ENCODE peak calls at places on chromosomes 7 and 10, in nine cellular contexts. One of them, this sample, is unnamed.

GRCh38 chr7:149865437-149865836 is 8.3 kb upstream of the ATP6V0E2 start:
- DNase-seq in GM04503: no peak
- DNase-seq in CD4-positive, alpha-beta memory T cell: peak
- DNase-seq in RPMI7951: no peak
- DNase-seq in cardiac fibroblast: peak
- DNase-seq in NCI-H460: no peak
- DNase-seq in NCI-H1092 treated with DMSO at 0.1 percent for 48 hours: no peak
- DNase-seq in heart right ventricle: no peak
- DNase-seq in D341Med: no peak
- DNase-seq in this sample: peak

GRCh38 chr7:152522551-152522950 is 86.7 kb upstream of the KMT2C start:
- DNase-seq in GM04503: no peak
- DNase-seq in CD4-positive, alpha-beta memory T cell: no peak
- DNase-seq in RPMI7951: no peak
- DNase-seq in cardiac fibroblast: peak
- DNase-seq in NCI-H460: no peak
- DNase-seq in NCI-H1092 treated with DMSO at 0.1 percent for 48 hours: peak
- DNase-seq in heart right ventricle: no peak
- DNase-seq in D341Med: peak
- DNase-seq in this sample: no peak

GRCh38 chr7:151595702-151596340 is 76.1 kb upstream of the RHEB start:
- DNase-seq in GM04503: no peak
- DNase-seq in CD4-positive, alpha-beta memory T cell: no peak
- DNase-seq in RPMI7951: no peak
- DNase-seq in cardiac fibroblast: no peak
- DNase-seq in NCI-H460: no peak
- DNase-seq in NCI-H1092 treated with DMSO at 0.1 percent for 48 hours: no peak
- DNase-seq in heart right ventricle: no peak
- DNase-seq in D341Med: no peak
- DNase-seq in this sample: no peak

GRCh38 chr7:135650831-135651573 is 11.3 kb upstream of the STMP1 start:
- DNase-seq in GM04503: peak
- DNase-seq in CD4-positive, alpha-beta memory T cell: no peak
- DNase-seq in RPMI7951: no peak
- DNase-seq in cardiac fibroblast: peak
- DNase-seq in NCI-H460: no peak
- DNase-seq in NCI-H1092 treated with DMSO at 0.1 percent for 48 hours: no peak
- DNase-seq in heart right ventricle: no peak
- DNase-seq in D341Med: no peak
- DNase-seq in this sample: peak

GRCh38 chr7:79461660-79462059 is 8.2 kb upstream of the MAGI2 start:
- DNase-seq in GM04503: no peak
- DNase-seq in CD4-positive, alpha-beta memory T cell: no peak
- DNase-seq in RPMI7951: peak
- DNase-seq in cardiac fibroblast: peak
- DNase-seq in NCI-H460: peak
- DNase-seq in NCI-H1092 treated with DMSO at 0.1 percent for 48 hours: no peak
- DNase-seq in heart right ventricle: no peak
- DNase-seq in D341Med: no peak
- DNase-seq in this sample: peak

GRCh38 chr10:100837300-100837699 is 75.5 kb upstream of the SLF2 start:
- DNase-seq in GM04503: no peak
- DNase-seq in CD4-positive, alpha-beta memory T cell: no peak
- DNase-seq in RPMI7951: no peak
- DNase-seq in cardiac fibroblast: no peak
- DNase-seq in NCI-H460: no peak
- DNase-seq in NCI-H1092 treated with DMSO at 0.1 percent for 48 hours: no peak
- DNase-seq in heart right ventricle: no peak
- DNase-seq in D341Med: no peak
- DNase-seq in this sample: no peak

GRCh38 chr10:69730251-69731156 is 71.2 kb upstream of the COL13A1 start:
- DNase-seq in GM04503: no peak
- DNase-seq in CD4-positive, alpha-beta memory T cell: no peak
- DNase-seq in RPMI7951: peak
- DNase-seq in cardiac fibroblast: peak
- DNase-seq in NCI-H460: no peak
- DNase-seq in NCI-H1092 treated with DMSO at 0.1 percent for 48 hours: no peak
- DNase-seq in heart right ventricle: peak
- DNase-seq in D341Med: no peak
- DNase-seq in this sample: no peak

GRCh38 chr7:5360451-5360850 is 63.2 kb downstream of the TNRC18 start:
- DNase-seq in GM04503: no peak
- DNase-seq in CD4-positive, alpha-beta memory T cell: no peak
- DNase-seq in RPMI7951: no peak
- DNase-seq in cardiac fibroblast: no peak
- DNase-seq in NCI-H460: no peak
- DNase-seq in NCI-H1092 treated with DMSO at 0.1 percent for 48 hours: no peak
- DNase-seq in heart right ventricle: no peak
- DNase-seq in D341Med: no peak
- DNase-seq in this sample: no peak

GRCh38 chr7:41814888-41815287 is 112.0 kb upstream of the INHBA start:
- DNase-seq in GM04503: no peak
- DNase-seq in CD4-positive, alpha-beta memory T cell: no peak
- DNase-seq in RPMI7951: no peak
- DNase-seq in cardiac fibroblast: no peak
- DNase-seq in NCI-H460: no peak
- DNase-seq in NCI-H1092 treated with DMSO at 0.1 percent for 48 hours: no peak
- DNase-seq in heart right ventricle: no peak
- DNase-seq in D341Med: no peak
- DNase-seq in this sample: no peak

GRCh38 chr10:92208736-92209135 is 82.1 kb downstream of the CPEB3 start:
- DNase-seq in GM04503: peak
- DNase-seq in CD4-positive, alpha-beta memory T cell: no peak
- DNase-seq in RPMI7951: peak
- DNase-seq in cardiac fibroblast: peak
- DNase-seq in NCI-H460: no peak
- DNase-seq in NCI-H1092 treated with DMSO at 0.1 percent for 48 hours: no peak
- DNase-seq in heart right ventricle: no peak
- DNase-seq in D341Med: peak
- DNase-seq in this sample: peak

GRCh38 chr10:4405828-4406227 is 420.2 kb upstream of the AKR1E2 start:
- DNase-seq in GM04503: no peak
- DNase-seq in CD4-positive, alpha-beta memory T cell: no peak
- DNase-seq in RPMI7951: no peak
- DNase-seq in cardiac fibroblast: no peak
- DNase-seq in NCI-H460: no peak
- DNase-seq in NCI-H1092 treated with DMSO at 0.1 percent for 48 hours: no peak
- DNase-seq in heart right ventricle: no peak
- DNase-seq in D341Med: no peak
- DNase-seq in this sample: no peak

GRCh38 chr7:158819571-158820203 is 9.6 kb downstream of the ESYT2 start:
- DNase-seq in GM04503: no peak
- DNase-seq in CD4-positive, alpha-beta memory T cell: no peak
- DNase-seq in RPMI7951: peak
- DNase-seq in cardiac fibroblast: peak
- DNase-seq in NCI-H460: no peak
- DNase-seq in NCI-H1092 treated with DMSO at 0.1 percent for 48 hours: no peak
- DNase-seq in heart right ventricle: no peak
- DNase-seq in D341Med: no peak
- DNase-seq in this sample: no peak

GRCh38 chr7:22672892-22673637 is 53.9 kb upstream of the IL6 start:
- DNase-seq in GM04503: no peak
- DNase-seq in CD4-positive, alpha-beta memory T cell: no peak
- DNase-seq in RPMI7951: peak
- DNase-seq in cardiac fibroblast: no peak
- DNase-seq in NCI-H460: peak
- DNase-seq in NCI-H1092 treated with DMSO at 0.1 percent for 48 hours: no peak
- DNase-seq in heart right ventricle: no peak
- DNase-seq in D341Med: no peak
- DNase-seq in this sample: no peak

GRCh38 chr10:73848821-73849489 is 25.4 kb downstream of the CAMK2G start:
- DNase-seq in GM04503: no peak
- DNase-seq in CD4-positive, alpha-beta memory T cell: peak
- DNase-seq in RPMI7951: peak
- DNase-seq in cardiac fibroblast: peak
- DNase-seq in NCI-H460: peak
- DNase-seq in NCI-H1092 treated with DMSO at 0.1 percent for 48 hours: peak
- DNase-seq in heart right ventricle: peak
- DNase-seq in D341Med: peak
- DNase-seq in this sample: peak

GRCh38 chr7:91940572-91941341 is at the start of gene AKAP9:
- DNase-seq in GM04503: no peak
- DNase-seq in CD4-positive, alpha-beta memory T cell: peak
- DNase-seq in RPMI7951: peak
- DNase-seq in cardiac fibroblast: peak
- DNase-seq in NCI-H460: peak
- DNase-seq in NCI-H1092 treated with DMSO at 0.1 percent for 48 hours: peak
- DNase-seq in heart right ventricle: peak
- DNase-seq in D341Med: peak
- DNase-seq in this sample: peak

GRCh38 chr10:117391436-117392205 is 16.4 kb upstream of the PDZD8 start:
- DNase-seq in GM04503: peak
- DNase-seq in CD4-positive, alpha-beta memory T cell: no peak
- DNase-seq in RPMI7951: peak
- DNase-seq in cardiac fibroblast: peak
- DNase-seq in NCI-H460: no peak
- DNase-seq in NCI-H1092 treated with DMSO at 0.1 percent for 48 hours: no peak
- DNase-seq in heart right ventricle: no peak
- DNase-seq in D341Med: no peak
- DNase-seq in this sample: peak

GRCh38 chr7:128793184-128793552 is 1.4 kb downstream of the CCDC136 start:
- DNase-seq in GM04503: no peak
- DNase-seq in CD4-positive, alpha-beta memory T cell: no peak
- DNase-seq in RPMI7951: no peak
- DNase-seq in cardiac fibroblast: no peak
- DNase-seq in NCI-H460: no peak
- DNase-seq in NCI-H1092 treated with DMSO at 0.1 percent for 48 hours: no peak
- DNase-seq in heart right ventricle: no peak
- DNase-seq in D341Med: no peak
- DNase-seq in this sample: no peak

GRCh38 chr10:99523251-99523773 is 9.4 kb upstream of the NKX2-3 start:
- DNase-seq in GM04503: no peak
- DNase-seq in CD4-positive, alpha-beta memory T cell: no peak
- DNase-seq in RPMI7951: no peak
- DNase-seq in cardiac fibroblast: no peak
- DNase-seq in NCI-H460: no peak
- DNase-seq in NCI-H1092 treated with DMSO at 0.1 percent for 48 hours: no peak
- DNase-seq in heart right ventricle: no peak
- DNase-seq in D341Med: no peak
- DNase-seq in this sample: no peak

GRCh38 chr10:93515071-93515962 is 18.9 kb downstream of the CEP55 start:
- DNase-seq in GM04503: no peak
- DNase-seq in CD4-positive, alpha-beta memory T cell: no peak
- DNase-seq in RPMI7951: no peak
- DNase-seq in cardiac fibroblast: peak
- DNase-seq in NCI-H460: no peak
- DNase-seq in NCI-H1092 treated with DMSO at 0.1 percent for 48 hours: no peak
- DNase-seq in heart right ventricle: no peak
- DNase-seq in D341Med: no peak
- DNase-seq in this sample: no peak

GRCh38 chr10:80165173-80165572 is 32.6 kb downstream of the PLAC9 start:
- DNase-seq in GM04503: no peak
- DNase-seq in CD4-positive, alpha-beta memory T cell: no peak
- DNase-seq in RPMI7951: peak
- DNase-seq in cardiac fibroblast: peak
- DNase-seq in NCI-H460: no peak
- DNase-seq in NCI-H1092 treated with DMSO at 0.1 percent for 48 hours: no peak
- DNase-seq in heart right ventricle: no peak
- DNase-seq in D341Med: no peak
- DNase-seq in this sample: no peak

GRCh38 chr10:650691-651615 is 38.5 kb downstream of the DIP2C start:
- DNase-seq in GM04503: peak
- DNase-seq in CD4-positive, alpha-beta memory T cell: no peak
- DNase-seq in RPMI7951: no peak
- DNase-seq in cardiac fibroblast: no peak
- DNase-seq in NCI-H460: no peak
- DNase-seq in NCI-H1092 treated with DMSO at 0.1 percent for 48 hours: no peak
- DNase-seq in heart right ventricle: no peak
- DNase-seq in D341Med: no peak
- DNase-seq in this sample: no peak

GRCh38 chr7:44262031-44262430 is 61.3 kb downstream of the YKT6 start:
- DNase-seq in GM04503: no peak
- DNase-seq in CD4-positive, alpha-beta memory T cell: no peak
- DNase-seq in RPMI7951: no peak
- DNase-seq in cardiac fibroblast: no peak
- DNase-seq in NCI-H460: no peak
- DNase-seq in NCI-H1092 treated with DMSO at 0.1 percent for 48 hours: no peak
- DNase-seq in heart right ventricle: no peak
- DNase-seq in D341Med: no peak
- DNase-seq in this sample: no peak

GRCh38 chr7:70598976-70599375 is 533.0 kb upstream of the GALNT17 start:
- DNase-seq in GM04503: no peak
- DNase-seq in CD4-positive, alpha-beta memory T cell: no peak
- DNase-seq in RPMI7951: no peak
- DNase-seq in cardiac fibroblast: no peak
- DNase-seq in NCI-H460: no peak
- DNase-seq in NCI-H1092 treated with DMSO at 0.1 percent for 48 hours: no peak
- DNase-seq in heart right ventricle: no peak
- DNase-seq in D341Med: no peak
- DNase-seq in this sample: peak

GRCh38 chr10:88313897-88314296 is 269.2 kb downstream of the RNLS start:
- DNase-seq in GM04503: no peak
- DNase-seq in CD4-positive, alpha-beta memory T cell: no peak
- DNase-seq in RPMI7951: no peak
- DNase-seq in cardiac fibroblast: no peak
- DNase-seq in NCI-H460: no peak
- DNase-seq in NCI-H1092 treated with DMSO at 0.1 percent for 48 hours: no peak
- DNase-seq in heart right ventricle: no peak
- DNase-seq in D341Med: no peak
- DNase-seq in this sample: no peak

GRCh38 chr7:158956805-158957506 is 100.6 kb downstream of the DYNC2I1 start:
- DNase-seq in GM04503: no peak
- DNase-seq in CD4-positive, alpha-beta memory T cell: no peak
- DNase-seq in RPMI7951: no peak
- DNase-seq in cardiac fibroblast: no peak
- DNase-seq in NCI-H460: no peak
- DNase-seq in NCI-H1092 treated with DMSO at 0.1 percent for 48 hours: no peak
- DNase-seq in heart right ventricle: no peak
- DNase-seq in D341Med: peak
- DNase-seq in this sample: no peak

GRCh38 chr10:84232376-84232775 is 7.0 kb upstream of the LRIT2 start:
- DNase-seq in GM04503: no peak
- DNase-seq in CD4-positive, alpha-beta memory T cell: no peak
- DNase-seq in RPMI7951: no peak
- DNase-seq in cardiac fibroblast: no peak
- DNase-seq in NCI-H460: no peak
- DNase-seq in NCI-H1092 treated with DMSO at 0.1 percent for 48 hours: no peak
- DNase-seq in heart right ventricle: no peak
- DNase-seq in D341Med: no peak
- DNase-seq in this sample: no peak

GRCh38 chr7:24827589-24827988 is 70.3 kb upstream of the GSDME start:
- DNase-seq in GM04503: no peak
- DNase-seq in CD4-positive, alpha-beta memory T cell: no peak
- DNase-seq in RPMI7951: peak
- DNase-seq in cardiac fibroblast: no peak
- DNase-seq in NCI-H460: no peak
- DNase-seq in NCI-H1092 treated with DMSO at 0.1 percent for 48 hours: no peak
- DNase-seq in heart right ventricle: no peak
- DNase-seq in D341Med: no peak
- DNase-seq in this sample: peak

GRCh38 chr7:117731455-117731854 is 141.8 kb downstream of the CTTNBP2 start:
- DNase-seq in GM04503: no peak
- DNase-seq in CD4-positive, alpha-beta memory T cell: no peak
- DNase-seq in RPMI7951: no peak
- DNase-seq in cardiac fibroblast: no peak
- DNase-seq in NCI-H460: no peak
- DNase-seq in NCI-H1092 treated with DMSO at 0.1 percent for 48 hours: no peak
- DNase-seq in heart right ventricle: no peak
- DNase-seq in D341Med: no peak
- DNase-seq in this sample: peak

GRCh38 chr10:121058082-121058481 is 206.9 kb downstream of the WDR11 start:
- DNase-seq in GM04503: no peak
- DNase-seq in CD4-positive, alpha-beta memory T cell: no peak
- DNase-seq in RPMI7951: no peak
- DNase-seq in cardiac fibroblast: no peak
- DNase-seq in NCI-H460: no peak
- DNase-seq in NCI-H1092 treated with DMSO at 0.1 percent for 48 hours: no peak
- DNase-seq in heart right ventricle: no peak
- DNase-seq in D341Med: no peak
- DNase-seq in this sample: no peak

GRCh38 chr10:128062331-128062730 is 63.9 kb downstream of the MKI67 start:
- DNase-seq in GM04503: no peak
- DNase-seq in CD4-positive, alpha-beta memory T cell: no peak
- DNase-seq in RPMI7951: no peak
- DNase-seq in cardiac fibroblast: no peak
- DNase-seq in NCI-H460: no peak
- DNase-seq in NCI-H1092 treated with DMSO at 0.1 percent for 48 hours: no peak
- DNase-seq in heart right ventricle: no peak
- DNase-seq in D341Med: no peak
- DNase-seq in this sample: no peak

GRCh38 chr10:58892039-58892665 is 284.3 kb upstream of the PHYHIPL start:
- DNase-seq in GM04503: no peak
- DNase-seq in CD4-positive, alpha-beta memory T cell: no peak
- DNase-seq in RPMI7951: no peak
- DNase-seq in cardiac fibroblast: peak
- DNase-seq in NCI-H460: no peak
- DNase-seq in NCI-H1092 treated with DMSO at 0.1 percent for 48 hours: no peak
- DNase-seq in heart right ventricle: no peak
- DNase-seq in D341Med: no peak
- DNase-seq in this sample: no peak